ENCODE peak calls at places on chromosomes 7 and 10, in five cellular contexts. B is heart left ventricle, C is GM23248, E is adrenal gland, H is neural progenitor cell. K is an unnamed sample.

GRCh38 chr7:146116452-146117219 is at the start of gene CNTNAP2:
- DNase-seq in B (no peak), E (no peak), C (peak; percentile 10), H (peak; percentile 85), K (peak; percentile 61)

GRCh38 chr7:74479961-74480829 is 26.5 kb downstream of the GTF2IRD1 start:
- DNase-seq in C (peak; percentile 98), H (peak; percentile 95), B (peak; percentile 84), E (peak; percentile 97), K (peak; percentile 92)

GRCh38 chr10:21265622-21266021 is 259.9 kb downstream of the SKIDA1 start:
- DNase-seq in C (peak; percentile 54), H (no peak), E (no peak), B (no peak), K (no peak)

GRCh38 chr10:66752714-66753113 is 173.1 kb upstream of the LRRTM3 start:
- DNase-seq in B (no peak), C (peak; percentile 2), H (no peak), E (no peak), K (no peak)

GRCh38 chr7:43693687-43694398 is 35.5 kb downstream of the COA1 start:
- DNase-seq in C (peak; percentile 77), H (no peak), E (no peak), B (no peak), K (no peak)

GRCh38 chr10:98435178-98435577 is 11.6 kb downstream of the HPS1 start:
- DNase-seq in C (no peak), H (no peak), E (no peak), B (no peak), K (no peak)

GRCh38 chr10:47021850-47022249 is 110.6 kb downstream of the PTPN20 start:
- DNase-seq in E (no peak), B (no peak), C (no peak), H (no peak), K (no peak)

GRCh38 chr7:69510114-69510513 is 88.2 kb upstream of the AUTS2 start:
- DNase-seq in H (no peak), C (no peak), B (no peak), E (no peak), K (no peak)

GRCh38 chr7:114418117-114418516 is 3.5 kb downstream of the FOXP2 start:
- DNase-seq in B (no peak), C (no peak), E (no peak), H (no peak), K (no peak)

GRCh38 chr10:35641430-35642015 is 573 bp downstream of the FZD8 start:
- DNase-seq in B (peak; percentile 29), H (peak; percentile 76), E (peak; percentile 25), C (peak; percentile 84), K (no peak)

GRCh38 chr7:83271212-83272099 is 108.8 kb upstream of the PCLO start:
- DNase-seq in B (no peak), C (peak; percentile 55), E (no peak), H (peak; percentile 53), K (peak; percentile 18)

GRCh38 chr10:65570143-65571010 is 1355.5 kb upstream of the LRRTM3 start:
- DNase-seq in H (peak; percentile 78), C (no peak), E (peak; percentile 22), B (peak; percentile 23), K (peak; percentile 89)

GRCh38 chr7:49187543-49188268 is 263.4 kb downstream of the CDC14C start:
- DNase-seq in C (no peak), E (no peak), H (no peak), B (no peak), K (peak; percentile 18)

GRCh38 chr10:29470355-29470705 is 164.4 kb downstream of the SVIL start:
- DNase-seq in E (no peak), C (no peak), H (peak; percentile 69), B (peak; percentile 33), K (peak; percentile 63)

GRCh38 chr7:12647364-12648219 is 39.8 kb upstream of the ARL4A start:
- DNase-seq in B (no peak), C (peak; percentile 87), E (peak; percentile 81), H (no peak), K (no peak)

GRCh38 chr7:147332988-147333387 is 1216.4 kb downstream of the CNTNAP2 start:
- DNase-seq in C (no peak), E (no peak), B (no peak), H (no peak), K (no peak)

GRCh38 chr7:2131341-2131740 is 101.4 kb downstream of the MAD1L1 start:
- DNase-seq in C (no peak), B (no peak), H (no peak), E (no peak), K (no peak)

GRCh38 chr7:133676805-133677370 is 424.0 kb downstream of the EXOC4 start:
- DNase-seq in B (no peak), H (no peak), C (peak; percentile 37), E (no peak), K (no peak)

GRCh38 chr10:99279626-99280111 is 44.0 kb upstream of the HPSE2 start:
- DNase-seq in E (no peak), B (no peak), C (peak; percentile 82), H (no peak), K (no peak)

GRCh38 chr7:108448777-108449576 is 7.3 kb downstream of the NRCAM start:
- DNase-seq in C (no peak), E (no peak), B (no peak), H (peak; percentile 88), K (no peak)

GRCh38 chr10:49001861-49002675 is 62.4 kb upstream of the LRRC18 start:
- DNase-seq in C (no peak), E (peak; percentile 72), B (peak; percentile 58), H (no peak), K (no peak)

GRCh38 chr10:121409466-121410104 is 188.7 kb downstream of the FGFR2 start:
- DNase-seq in E (no peak), H (no peak), C (no peak), B (no peak), K (no peak)

GRCh38 chr10:72039377-72039776 is 49.0 kb downstream of the SPOCK2 start:
- DNase-seq in C (peak; percentile 15), E (no peak), H (no peak), B (no peak), K (no peak)

GRCh38 chr10:63348210-63348850 is 117.4 kb downstream of the JMJD1C start:
- DNase-seq in B (no peak), E (no peak), H (no peak), C (no peak), K (no peak)

GRCh38 chr10:100811261-100811660 is 65.9 kb downstream of the PAX2 start:
- DNase-seq in C (no peak), H (no peak), B (no peak), E (no peak), K (no peak)

GRCh38 chr10:70312972-70313371 is 29.2 kb upstream of the NPFFR1 start:
- DNase-seq in C (peak; percentile 68), E (peak; percentile 61), B (no peak), H (no peak), K (no peak)

GRCh38 chr10:93267521-93267920 is 193.8 kb downstream of the CYP26A1 start:
- DNase-seq in C (no peak), H (no peak), B (no peak), E (no peak), K (no peak)

GRCh38 chr7:121401896-121402295 is 5.8 kb upstream of the FAM3C start:
- DNase-seq in B (no peak), E (no peak), C (no peak), H (no peak), K (no peak)

DNA sequence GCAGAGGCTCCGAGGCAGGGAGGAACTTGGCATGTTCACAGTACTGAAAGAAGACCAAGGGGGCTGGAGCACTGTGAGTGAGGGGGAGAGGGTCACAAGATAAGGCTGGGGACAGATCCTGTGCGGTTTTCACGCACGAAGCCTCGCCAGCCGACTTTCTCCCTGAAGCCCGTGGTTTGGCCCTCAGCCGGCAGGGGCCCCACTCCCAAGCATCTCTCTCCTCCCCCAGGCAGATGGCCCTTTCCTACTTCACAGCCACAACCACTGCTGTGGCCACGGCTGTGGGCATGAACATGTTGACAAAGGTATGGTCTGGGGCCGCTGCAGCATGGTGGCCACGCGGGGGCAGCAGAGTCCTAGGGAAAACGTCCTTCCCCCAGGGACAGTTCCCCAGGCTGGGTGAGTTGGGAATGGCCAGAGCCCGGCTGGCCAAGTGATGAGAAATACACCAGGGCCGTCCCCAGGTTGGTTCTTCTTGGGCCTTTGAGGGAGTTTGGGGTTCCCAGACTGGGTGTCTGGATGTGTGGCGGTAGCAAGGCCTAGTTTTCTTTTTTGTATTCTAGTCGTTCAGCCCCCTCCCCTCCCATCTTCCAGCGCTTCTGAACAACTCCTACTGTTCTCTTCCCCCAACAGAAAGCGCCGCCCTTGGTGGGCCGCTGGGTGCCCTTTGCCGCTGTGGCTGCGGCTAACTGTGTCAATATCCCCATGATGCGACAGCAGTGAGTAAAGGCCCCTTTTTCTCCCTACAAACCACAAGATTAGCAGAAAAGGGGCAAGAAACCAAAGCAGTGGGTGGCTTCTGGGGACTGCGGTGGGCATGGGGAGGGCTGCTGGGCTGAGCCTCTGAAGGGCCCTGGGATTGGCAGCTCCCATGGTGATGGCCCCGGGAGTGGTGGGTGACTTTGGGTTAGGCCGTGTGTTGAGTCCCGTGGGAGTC is 14.4 kb upstream of the WBP1L start:
- DNase-seq in E (peak; percentile 93), C (peak; percentile 90), H (peak; percentile 89), B (peak; percentile 87), K (peak; percentile 90)
- H3K27ac ChIP-seq in E (no peak overlapping the region), C (no peak overlapping the region), H (no peak overlapping the region), B (no peak overlapping the region), K (peak overlapping the region; percentile 27)

DNA sequence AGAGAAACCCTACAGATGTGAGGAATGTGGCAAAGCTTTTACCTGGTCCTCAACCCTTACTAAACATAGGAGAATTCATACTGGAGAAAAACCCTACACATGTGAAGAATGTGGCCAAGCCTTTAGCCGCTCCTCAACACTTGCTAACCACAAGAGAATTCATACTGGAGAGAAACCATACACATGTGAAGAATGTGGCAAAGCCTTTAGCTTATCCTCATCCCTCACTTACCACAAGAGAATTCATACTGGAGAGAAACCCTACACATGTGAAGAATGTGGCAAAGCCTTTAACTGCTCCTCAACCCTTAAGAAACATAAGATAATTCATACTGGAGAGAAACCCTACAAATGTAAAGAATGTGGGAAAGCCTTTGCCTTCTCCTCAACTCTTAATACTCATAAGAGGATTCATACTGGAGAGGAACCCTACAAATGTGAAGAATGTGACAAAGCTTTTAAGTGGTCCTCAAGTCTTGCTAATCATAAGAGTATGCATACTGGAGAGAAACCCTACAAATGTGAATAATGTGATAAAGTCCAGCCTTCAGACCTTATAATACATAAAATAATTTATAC is 38.2 kb downstream of the ZNF679 start:
- DNase-seq in E (no peak), B (no peak), C (no peak), H (no peak), K (no peak)
- H3K9me3 ChIP-seq in E (peaks cover 27% of the 10 kb centered on the region), B (peaks cover 56% of the 10 kb centered on the region), C (no peaks in the 10 kb centered on the region), H (peaks cover 67% of the 10 kb centered on the region), K (peaks cover 15% of the 10 kb centered on the region)

GRCh38 chr7:116527521-116527920 is 2.7 kb downstream of the CAV1 start:
- DNase-seq in B (no peak), H (no peak), C (peak; percentile 59), E (no peak), K (no peak)
- H3K27ac ChIP-seq in B (peak overlapping the region; percentile 99), H (no peak overlapping the region), C (peak overlapping the region; percentile 95), E (no peak overlapping the region), K (no peak overlapping the region)

DNA sequence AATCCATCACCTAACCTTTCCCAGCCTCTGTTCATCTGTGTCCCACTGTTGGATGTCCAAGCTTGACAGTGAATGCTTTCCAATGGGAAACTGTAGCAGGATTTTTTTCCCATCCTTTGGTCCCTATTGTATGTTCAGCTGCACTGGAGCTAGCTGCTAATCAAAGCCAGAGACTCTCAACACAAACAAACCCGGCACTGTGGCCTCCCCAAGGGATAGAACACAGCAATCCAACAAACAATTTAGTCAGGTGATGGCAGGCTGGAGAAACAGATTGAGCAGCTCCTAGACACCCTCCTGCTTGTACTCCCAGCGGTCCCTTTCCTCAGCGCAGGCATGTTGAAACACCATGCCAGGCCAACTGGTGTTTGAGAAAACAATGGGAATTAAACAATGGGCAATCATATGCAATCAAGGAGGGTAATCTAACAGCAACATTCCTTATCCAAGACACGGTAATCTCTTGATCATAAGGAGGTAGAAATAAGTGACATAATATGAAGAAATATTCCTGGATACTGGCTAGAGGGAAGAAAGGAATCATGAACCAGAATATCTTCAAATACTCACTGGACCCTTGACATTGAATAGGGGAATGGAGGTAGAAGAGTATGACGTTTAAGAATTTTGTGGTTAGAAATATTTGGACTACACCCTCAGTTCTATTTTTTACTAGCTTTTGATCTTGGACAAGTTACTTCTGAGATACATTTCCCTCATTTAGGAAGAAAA is 15.0 kb downstream of the PTN start:
- DNase-seq in E (no peak), H (peak; percentile 22), B (peak; percentile 23), C (no peak), K (no peak)
- H3K9me3 ChIP-seq in E (no peaks in the 10 kb centered on the region), H (no peaks in the 10 kb centered on the region), B (peaks cover 2% of the 10 kb centered on the region), C (no peaks in the 10 kb centered on the region), K (no peaks in the 10 kb centered on the region)

K was measured in WERI-Rb-1.